ENCODE peak calls at places on chromosomes 1 and 21, in six cellular contexts. A, F, V, X, I and K are unnamed samples.
A peak's percentile ranks its signal among the peaks of the same experiment; 100 is the strongest.

GRCh38 chr1:111864862-111865261 is 109.2 kb downstream of the DDX20 start:
- DNase-seq in A (peak; percentile 62), F (no peak), V (no peak), X (no peak), I (no peak), K (no peak)

GRCh38 chr1:161229896-161230295 is 4.0 kb downstream of the TOMM40L start:
- DNase-seq in A (peak; percentile 38), F (no peak), V (no peak), X (no peak), I (no peak), K (no peak)

GRCh38 chr1:59057211-59057694 is 239.6 kb upstream of the FGGY start:
- DNase-seq in A (peak; percentile 30), F (peak; percentile 100), V (no peak), X (no peak), I (no peak), K (no peak)

GRCh38 chr21:37452222-37452621 is 85.6 kb downstream of the DYRK1A start:
- DNase-seq in A (peak; percentile 84), F (peak; percentile 97), V (no peak), X (no peak), I (no peak), K (no peak)

GRCh38 chr1:112230232-112230631 is 165.8 kb upstream of the CTTNBP2NL start:
- DNase-seq in A (no peak), F (no peak), V (no peak), X (no peak), I (no peak), K (no peak)

GRCh38 chr1:38360807-38361206 is 314.2 kb upstream of the POU3F1 start:
- DNase-seq in A (no peak), F (no peak), V (no peak), X (no peak), I (no peak), K (no peak)

GRCh38 chr1:108644984-108645383 is 15.9 kb downstream of the HENMT1 start:
- DNase-seq in A (no peak), F (no peak), V (peak; percentile 36), X (no peak), I (no peak), K (no peak)

GRCh38 chr1:165886988-165887387 is 59.6 kb downstream of the UCK2 start:
- DNase-seq in A (no peak), F (no peak), V (no peak), X (no peak), I (no peak), K (no peak)

GRCh38 chr21:40120944-40121575 is 253.8 kb downstream of the PCP4 start:
- DNase-seq in A (peak; percentile 53), F (no peak), V (no peak), X (no peak), I (peak; percentile 9), K (no peak)

GRCh38 chr1:61082336-61083013 is at the start of gene NFIA:
- DNase-seq in A (peak; percentile 78), F (peak; percentile 76), V (no peak), X (peak; percentile 75), I (no peak), K (peak; percentile 56)

GRCh38 chr1:112251766-112252506 is 144.1 kb upstream of the CTTNBP2NL start:
- DNase-seq in A (no peak), F (peak; percentile 52), V (no peak), X (no peak), I (no peak), K (no peak)

GRCh38 chr1:84620720-84621313 is 46.6 kb upstream of the CTBS start:
- DNase-seq in A (peak; percentile 81), F (peak; percentile 78), V (peak; percentile 77), X (peak; percentile 89), I (peak; percentile 87), K (peak; percentile 83)
- H3K27ac ChIP-seq in A (peak overlapping the region; percentile 15), F (no peak overlapping the region), V (peak overlapping the region; percentile 35), X (peak overlapping the region; percentile 74), I (peak overlapping the region; percentile 74), K (peak overlapping the region; percentile 63)

GRCh38 chr1:204868340-204868700 is 2.3 kb upstream of the NFASC start:
- DNase-seq in A (no peak), F (no peak), V (no peak), X (no peak), I (no peak), K (peak; percentile 44)
- H3K27ac ChIP-seq in A (no peak overlapping the region), F (no peak overlapping the region), V (no peak overlapping the region), X (no peak overlapping the region), I (no peak overlapping the region), K (peak overlapping the region; percentile 97)

GRCh38 chr1:27555700-27556424 is 48.1 kb downstream of the AHDC1 start:
- DNase-seq in A (no peak), F (peak; percentile 67), V (peak; percentile 9), X (no peak), I (no peak), K (no peak)

GRCh38 chr1:27556435-27556780 is 47.5 kb downstream of the AHDC1 start:
- DNase-seq in A (no peak), F (no peak), V (no peak), X (no peak), I (no peak), K (no peak)

GRCh38 chr1:27554777-27555699 is 48.9 kb downstream of the AHDC1 start:
- DNase-seq in A (no peak), F (peak; percentile 58), V (no peak), X (no peak), I (no peak), K (no peak)

GRCh38 chr1:27557596-27558340 is 46.2 kb downstream of the AHDC1 start:
- DNase-seq in A (no peak), F (no peak), V (no peak), X (peak; percentile 74), I (no peak), K (no peak)

DNA sequence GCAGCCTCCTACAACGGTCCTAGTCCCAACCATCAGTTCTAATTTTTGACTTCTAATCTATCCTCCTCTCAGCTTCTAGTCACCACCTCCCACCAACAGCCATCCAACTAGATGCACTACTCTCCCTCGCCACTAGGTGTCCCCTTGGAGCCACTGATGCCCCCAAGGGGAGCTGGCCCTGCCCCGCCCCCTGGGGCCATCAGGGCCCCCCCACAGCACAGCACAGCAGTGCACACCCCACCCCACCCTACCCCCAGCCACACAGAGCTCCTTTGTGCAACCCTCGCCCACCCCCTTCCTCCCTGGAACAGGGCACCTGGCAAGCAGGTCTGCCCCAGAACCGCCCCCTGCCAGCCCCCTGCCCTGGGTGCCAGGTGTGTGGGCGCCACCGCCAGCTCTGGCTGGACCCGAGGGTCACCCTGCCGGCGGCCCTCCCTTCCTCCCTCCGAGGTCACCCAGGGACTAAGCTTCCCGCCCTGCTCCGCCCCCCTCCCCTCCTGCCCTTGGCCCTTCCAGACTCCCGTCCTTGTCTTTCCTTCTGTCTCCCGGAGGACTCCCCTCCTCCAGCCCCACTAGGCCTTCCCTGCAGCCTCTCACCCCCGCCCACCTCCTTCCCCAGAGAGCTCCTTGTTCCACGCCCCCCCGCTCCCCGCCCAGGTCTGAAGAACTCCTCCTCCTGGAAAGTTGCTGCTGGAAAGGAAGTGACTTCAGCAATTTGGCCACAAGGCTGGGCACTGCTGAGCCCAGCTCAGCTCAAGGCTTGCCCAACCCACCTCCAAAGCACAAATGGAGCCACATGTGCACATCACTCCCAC is 47.0 kb downstream of the AHDC1 start:
- DNase-seq in A (peak; percentile 83), F (peak; percentile 98), V (peak; percentile 64), X (peak; percentile 96), I (peak; percentile 76), K (peak; percentile 52)
- H3K27ac ChIP-seq in A (peak overlapping the region; percentile 88), F (peak overlapping the region; percentile 73), V (no peak overlapping the region), X (peak overlapping the region; percentile 66), I (peak overlapping the region; percentile 44), K (peak overlapping the region; percentile 37)

GRCh38 chr1:18908911-18909771 is 6.8 kb upstream of the ALDH4A1 start:
- DNase-seq in A (no peak), F (no peak), V (no peak), X (no peak), I (no peak), K (no peak)
- H3K27ac ChIP-seq in A (no peak overlapping the region), F (no peak overlapping the region), V (no peak overlapping the region), X (peak overlapping the region; percentile 63), I (no peak overlapping the region), K (no peak overlapping the region)

GRCh38 chr1:76867342-76868130 is at the start of gene ST6GALNAC5:
- DNase-seq in A (peak; percentile 68), F (peak; percentile 6), V (no peak), X (peak; percentile 64), I (peak; percentile 51), K (no peak)
- H3K27ac ChIP-seq in A (no peak within 1 kb of the TSS), F (no peak within 1 kb of the TSS), V (no peak within 1 kb of the TSS), X (peak within 1 kb of the TSS; percentile 34), I (peak within 1 kb of the TSS; percentile 50), K (no peak within 1 kb of the TSS)

GRCh38 chr1:185561629-185562028 is 172.6 kb upstream of the HMCN1 start:
- DNase-seq in A (no peak), F (peak; percentile 42), V (no peak), X (no peak), I (no peak), K (no peak)

GRCh38 chr1:185565314-185565713 is 168.9 kb upstream of the HMCN1 start:
- DNase-seq in A (peak; percentile 49), F (peak; percentile 68), V (no peak), X (no peak), I (no peak), K (no peak)

GRCh38 chr1:185559684-185560310 is 174.4 kb upstream of the HMCN1 start:
- DNase-seq in A (peak; percentile 39), F (peak; percentile 61), V (peak; percentile 19), X (peak; percentile 66), I (peak; percentile 4), K (peak; percentile 27)

GRCh38 chr1:185560760-185561159 is 173.4 kb upstream of the HMCN1 start:
- DNase-seq in A (no peak), F (no peak), V (no peak), X (no peak), I (no peak), K (no peak)

DNA sequence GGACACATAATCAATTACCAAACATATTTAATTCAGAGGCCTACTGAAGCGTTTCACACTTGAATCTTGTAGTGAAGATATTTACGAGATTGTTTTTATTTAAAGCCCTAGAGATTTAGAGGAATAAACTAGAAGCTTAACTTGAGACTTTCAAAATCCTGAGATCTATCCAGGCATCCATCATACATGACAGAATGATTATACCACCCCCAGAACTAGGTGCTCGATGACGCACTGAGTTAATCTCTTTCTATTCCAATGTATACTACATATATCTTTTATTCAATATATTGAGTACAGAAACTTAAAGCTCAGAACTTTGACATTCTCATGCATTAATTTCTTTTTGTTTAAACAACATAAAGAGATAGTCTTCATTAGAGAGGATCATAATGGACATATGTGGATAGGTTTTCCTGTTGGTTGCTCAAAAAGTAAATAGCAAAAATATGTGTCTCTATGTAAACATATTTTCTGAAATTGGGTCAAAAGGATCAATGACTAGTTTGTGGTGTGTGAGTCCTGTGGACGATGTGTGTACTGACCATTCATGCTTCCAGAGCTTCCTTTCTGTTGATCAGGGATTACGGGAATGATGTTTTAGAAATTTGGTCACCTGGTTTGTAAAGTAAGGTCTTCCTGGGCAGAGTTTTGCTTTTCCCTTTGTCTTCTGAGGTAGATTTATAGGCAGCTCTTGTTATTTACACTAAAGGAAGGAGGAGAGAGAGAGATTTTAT is 171.4 kb upstream of the HMCN1 start:
- DNase-seq in A (no peak), F (no peak), V (no peak), X (no peak), I (no peak), K (no peak)
- H3K27ac ChIP-seq in A (no peak overlapping the region), F (no peak overlapping the region), V (no peak overlapping the region), X (no peak overlapping the region), I (no peak overlapping the region), K (no peak overlapping the region)

DNA sequence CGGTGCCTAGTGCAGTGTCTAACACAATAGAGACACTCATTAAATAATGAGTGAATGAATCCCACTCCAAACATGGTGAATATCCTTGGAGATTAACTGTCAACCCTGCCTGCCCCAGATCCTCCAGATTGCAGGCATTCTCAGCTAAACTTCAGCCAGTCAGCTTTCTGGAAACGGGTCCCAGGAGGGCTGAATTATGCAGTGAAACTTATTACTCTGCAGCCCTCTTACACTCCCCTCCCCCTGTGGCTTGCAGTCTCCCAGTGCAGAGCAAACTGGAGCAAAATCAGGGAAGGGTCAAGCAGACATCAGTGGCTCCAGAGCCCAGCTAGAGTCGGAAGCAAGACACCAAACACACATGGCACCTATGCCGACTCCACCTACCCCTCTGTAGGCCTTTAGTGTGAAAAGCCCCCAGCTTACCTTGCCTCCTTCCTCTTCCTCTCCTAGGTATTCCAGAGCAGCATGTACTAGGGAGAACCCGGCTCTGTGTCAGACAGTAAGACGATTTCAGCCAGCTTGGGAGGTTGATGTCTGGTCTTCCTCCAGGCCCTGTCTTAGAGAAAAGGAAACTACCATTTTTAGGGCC is 6.5 kb upstream of the RGS16 start:
- DNase-seq in A (no peak), F (no peak), V (no peak), X (no peak), I (no peak), K (no peak)
- H3K27ac ChIP-seq in A (no peak overlapping the region), F (no peak overlapping the region), V (no peak overlapping the region), X (no peak overlapping the region), I (no peak overlapping the region), K (no peak overlapping the region)